ENCODE peak calls at places on chromosome 4, in seven cellular contexts. One of them, this sample, is unnamed.

GRCh38 chr4:52665592-52665991 is 6.5 kb upstream of the USP46 start:
- DNase-seq in MM.1S: peak
- DNase-seq in CD4-positive, alpha-beta T cell: no peak
- DNase-seq in HCT116: peak
- DNase-seq in fibroblast of lung: no peak
- DNase-seq in uterus: no peak
- DNase-seq in tibial nerve: no peak
- DNase-seq in this sample: no peak

GRCh38 chr4:3436798-3437581 is 4.8 kb upstream of the HGFAC start:
- DNase-seq in MM.1S: no peak
- DNase-seq in CD4-positive, alpha-beta T cell: no peak
- DNase-seq in HCT116: peak
- DNase-seq in fibroblast of lung: peak
- DNase-seq in uterus: no peak
- DNase-seq in tibial nerve: no peak
- DNase-seq in this sample: peak

GRCh38 chr4:110091426-110091825 is 107.0 kb downstream of the ELOVL6 start:
- DNase-seq in MM.1S: no peak
- DNase-seq in CD4-positive, alpha-beta T cell: no peak
- DNase-seq in HCT116: peak
- DNase-seq in fibroblast of lung: peak
- DNase-seq in uterus: no peak
- DNase-seq in tibial nerve: no peak
- DNase-seq in this sample: no peak

GRCh38 chr4:8744083-8744805 is 127.4 kb downstream of the HMX1 start:
- DNase-seq in MM.1S: peak
- DNase-seq in CD4-positive, alpha-beta T cell: no peak
- DNase-seq in HCT116: no peak
- DNase-seq in fibroblast of lung: no peak
- DNase-seq in uterus: peak
- DNase-seq in tibial nerve: peak
- DNase-seq in this sample: no peak

GRCh38 chr4:968221-968620 is 5.1 kb downstream of the DGKQ start:
- DNase-seq in MM.1S: no peak
- DNase-seq in CD4-positive, alpha-beta T cell: no peak
- DNase-seq in HCT116: no peak
- DNase-seq in fibroblast of lung: no peak
- DNase-seq in uterus: no peak
- DNase-seq in tibial nerve: no peak
- DNase-seq in this sample: no peak

GRCh38 chr4:182145360-182145905 is 97.8 kb upstream of the TENM3 start:
- DNase-seq in MM.1S: no peak
- DNase-seq in CD4-positive, alpha-beta T cell: no peak
- DNase-seq in HCT116: no peak
- DNase-seq in fibroblast of lung: peak
- DNase-seq in uterus: no peak
- DNase-seq in tibial nerve: no peak
- DNase-seq in this sample: no peak

GRCh38 chr4:74671074-74671698 is 123.1 kb downstream of the BTC start:
- DNase-seq in MM.1S: peak
- DNase-seq in CD4-positive, alpha-beta T cell: peak
- DNase-seq in HCT116: peak
- DNase-seq in fibroblast of lung: peak
- DNase-seq in uterus: no peak
- DNase-seq in tibial nerve: no peak
- DNase-seq in this sample: no peak

GRCh38 chr4:10521386-10521785 is 64.2 kb upstream of the ZNF518B start:
- DNase-seq in MM.1S: no peak
- DNase-seq in CD4-positive, alpha-beta T cell: no peak
- DNase-seq in HCT116: no peak
- DNase-seq in fibroblast of lung: no peak
- DNase-seq in uterus: no peak
- DNase-seq in tibial nerve: no peak
- DNase-seq in this sample: no peak

GRCh38 chr4:75251547-75251946 is 262.7 kb downstream of the RCHY1 start:
- DNase-seq in MM.1S: peak
- DNase-seq in CD4-positive, alpha-beta T cell: no peak
- DNase-seq in HCT116: no peak
- DNase-seq in fibroblast of lung: no peak
- DNase-seq in uterus: no peak
- DNase-seq in tibial nerve: no peak
- DNase-seq in this sample: no peak

GRCh38 chr4:74531952-74532794 is 87.2 kb downstream of the AREG start:
- DNase-seq in MM.1S: peak
- DNase-seq in CD4-positive, alpha-beta T cell: no peak
- DNase-seq in HCT116: peak
- DNase-seq in fibroblast of lung: peak
- DNase-seq in uterus: no peak
- DNase-seq in tibial nerve: no peak
- DNase-seq in this sample: no peak

GRCh38 chr4:5894266-5894665 is 1.4 kb upstream of the CRMP1 start:
- DNase-seq in MM.1S: no peak
- DNase-seq in CD4-positive, alpha-beta T cell: no peak
- DNase-seq in HCT116: no peak
- DNase-seq in fibroblast of lung: no peak
- DNase-seq in uterus: no peak
- DNase-seq in tibial nerve: no peak
- DNase-seq in this sample: no peak

GRCh38 chr4:117783716-117784115 is 250.6 kb upstream of the NDST3 start:
- DNase-seq in MM.1S: no peak
- DNase-seq in CD4-positive, alpha-beta T cell: no peak
- DNase-seq in HCT116: no peak
- DNase-seq in fibroblast of lung: peak
- DNase-seq in uterus: no peak
- DNase-seq in tibial nerve: no peak
- DNase-seq in this sample: no peak

GRCh38 chr4:18077808-18078207 is 56.3 kb upstream of the LCORL start:
- DNase-seq in MM.1S: peak
- DNase-seq in CD4-positive, alpha-beta T cell: no peak
- DNase-seq in HCT116: no peak
- DNase-seq in fibroblast of lung: no peak
- DNase-seq in uterus: no peak
- DNase-seq in tibial nerve: no peak
- DNase-seq in this sample: no peak

GRCh38 chr4:178080312-178080711 is 638.1 kb upstream of the AGA start:
- DNase-seq in MM.1S: no peak
- DNase-seq in CD4-positive, alpha-beta T cell: no peak
- DNase-seq in HCT116: no peak
- DNase-seq in fibroblast of lung: no peak
- DNase-seq in uterus: no peak
- DNase-seq in tibial nerve: no peak
- DNase-seq in this sample: no peak

GRCh38 chr4:55125087-55125721 is at the start of gene KDR:
- DNase-seq in MM.1S: no peak
- DNase-seq in CD4-positive, alpha-beta T cell: no peak
- DNase-seq in HCT116: no peak
- DNase-seq in fibroblast of lung: peak
- DNase-seq in uterus: peak
- DNase-seq in tibial nerve: no peak
- DNase-seq in this sample: peak

GRCh38 chr4:74365761-74366160 is 816 bp downstream of the EREG start:
- DNase-seq in MM.1S: no peak
- DNase-seq in CD4-positive, alpha-beta T cell: no peak
- DNase-seq in HCT116: no peak
- DNase-seq in fibroblast of lung: peak
- DNase-seq in uterus: no peak
- DNase-seq in tibial nerve: no peak
- DNase-seq in this sample: no peak

GRCh38 chr4:52911684-52912294 is 49.7 kb downstream of the RASL11B start:
- DNase-seq in MM.1S: peak
- DNase-seq in CD4-positive, alpha-beta T cell: peak
- DNase-seq in HCT116: peak
- DNase-seq in fibroblast of lung: peak
- DNase-seq in uterus: peak
- DNase-seq in tibial nerve: peak
- DNase-seq in this sample: peak

GRCh38 chr4:138401330-138401729 is 159.2 kb upstream of the SLC7A11 start:
- DNase-seq in MM.1S: no peak
- DNase-seq in CD4-positive, alpha-beta T cell: no peak
- DNase-seq in HCT116: no peak
- DNase-seq in fibroblast of lung: peak
- DNase-seq in uterus: peak
- DNase-seq in tibial nerve: no peak
- DNase-seq in this sample: peak

GRCh38 chr4:78684196-78685079 is 91.7 kb upstream of the BMP2K start:
- DNase-seq in MM.1S: no peak
- DNase-seq in CD4-positive, alpha-beta T cell: no peak
- DNase-seq in HCT116: no peak
- DNase-seq in fibroblast of lung: peak
- DNase-seq in uterus: no peak
- DNase-seq in tibial nerve: no peak
- DNase-seq in this sample: no peak

GRCh38 chr4:151643564-151643963 is 117.2 kb downstream of the GATB start:
- DNase-seq in MM.1S: no peak
- DNase-seq in CD4-positive, alpha-beta T cell: no peak
- DNase-seq in HCT116: no peak
- DNase-seq in fibroblast of lung: no peak
- DNase-seq in uterus: no peak
- DNase-seq in tibial nerve: no peak
- DNase-seq in this sample: no peak

GRCh38 chr4:163378661-163379060 is 35.0 kb downstream of the NPY5R start:
- DNase-seq in MM.1S: no peak
- DNase-seq in CD4-positive, alpha-beta T cell: no peak
- DNase-seq in HCT116: no peak
- DNase-seq in fibroblast of lung: no peak
- DNase-seq in uterus: no peak
- DNase-seq in tibial nerve: no peak
- DNase-seq in this sample: no peak

GRCh38 chr4:74267998-74268606 is 40.2 kb upstream of the EPGN start:
- DNase-seq in MM.1S: peak
- DNase-seq in CD4-positive, alpha-beta T cell: no peak
- DNase-seq in HCT116: peak
- DNase-seq in fibroblast of lung: peak
- DNase-seq in uterus: no peak
- DNase-seq in tibial nerve: no peak
- DNase-seq in this sample: no peak

GRCh38 chr4:164700471-164700870 is 53.5 kb upstream of the SMIM31 start:
- DNase-seq in MM.1S: no peak
- DNase-seq in CD4-positive, alpha-beta T cell: no peak
- DNase-seq in HCT116: peak
- DNase-seq in fibroblast of lung: no peak
- DNase-seq in uterus: no peak
- DNase-seq in tibial nerve: no peak
- DNase-seq in this sample: peak

DNA sequence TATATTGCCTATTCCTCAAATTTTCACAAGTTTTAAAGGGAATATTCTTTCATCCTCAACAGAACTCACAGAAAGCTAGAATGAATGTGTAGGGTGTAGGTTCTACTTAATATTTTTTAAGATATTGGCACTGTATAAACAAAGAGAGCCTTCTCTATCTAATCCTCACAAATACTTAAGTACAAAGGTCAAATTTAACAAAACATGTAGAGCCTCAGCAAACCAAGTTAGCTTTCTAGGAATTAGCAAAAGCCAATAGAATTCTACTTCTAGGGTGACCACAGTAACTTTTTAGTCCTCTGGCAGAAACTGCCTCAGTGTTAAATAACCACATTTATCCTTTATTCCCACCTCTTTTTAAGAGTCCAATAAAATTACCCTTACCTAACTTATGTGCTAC is 19.3 kb downstream of the DHX15 start:
- DNase-seq in MM.1S: no peak
- DNase-seq in CD4-positive, alpha-beta T cell: no peak
- DNase-seq in HCT116: no peak
- DNase-seq in fibroblast of lung: no peak
- DNase-seq in uterus: no peak
- DNase-seq in tibial nerve: no peak
- DNase-seq in this sample: no peak
- H3K27ac ChIP-seq in MM.1S: no peak
- H3K27ac ChIP-seq in CD4-positive, alpha-beta T cell: no peak
- H3K27ac ChIP-seq in HCT116: no peak
- H3K27ac ChIP-seq in fibroblast of lung: no peak
- H3K27ac ChIP-seq in uterus: no peak
- H3K27ac ChIP-seq in tibial nerve: no peak
- H3K27ac ChIP-seq in this sample: no peak

GRCh38 chr4:158280856-158281255 is 70.6 kb downstream of the TMEM144 start:
- DNase-seq in MM.1S: no peak
- DNase-seq in CD4-positive, alpha-beta T cell: no peak
- DNase-seq in HCT116: no peak
- DNase-seq in fibroblast of lung: no peak
- DNase-seq in uterus: no peak
- DNase-seq in tibial nerve: no peak
- DNase-seq in this sample: no peak

GRCh38 chr4:158291334-158292055 is 81.2 kb downstream of the TMEM144 start:
- DNase-seq in MM.1S: no peak
- DNase-seq in CD4-positive, alpha-beta T cell: no peak
- DNase-seq in HCT116: no peak
- DNase-seq in fibroblast of lung: no peak
- DNase-seq in uterus: no peak
- DNase-seq in tibial nerve: no peak
- DNase-seq in this sample: no peak

GRCh38 chr4:158290912-158291311 is 80.6 kb downstream of the TMEM144 start:
- DNase-seq in MM.1S: no peak
- DNase-seq in CD4-positive, alpha-beta T cell: no peak
- DNase-seq in HCT116: no peak
- DNase-seq in fibroblast of lung: no peak
- DNase-seq in uterus: no peak
- DNase-seq in tibial nerve: no peak
- DNase-seq in this sample: no peak

GRCh38 chr4:158282252-158282651 is 72.0 kb downstream of the TMEM144 start:
- DNase-seq in MM.1S: no peak
- DNase-seq in CD4-positive, alpha-beta T cell: no peak
- DNase-seq in HCT116: peak
- DNase-seq in fibroblast of lung: peak
- DNase-seq in uterus: no peak
- DNase-seq in tibial nerve: no peak
- DNase-seq in this sample: no peak

GRCh38 chr4:158285429-158286216 is 75.3 kb downstream of the TMEM144 start:
- DNase-seq in MM.1S: no peak
- DNase-seq in CD4-positive, alpha-beta T cell: no peak
- DNase-seq in HCT116: no peak
- DNase-seq in fibroblast of lung: no peak
- DNase-seq in uterus: no peak
- DNase-seq in tibial nerve: no peak
- DNase-seq in this sample: no peak
- H3K27ac ChIP-seq in MM.1S: no peak
- H3K27ac ChIP-seq in CD4-positive, alpha-beta T cell: no peak
- H3K27ac ChIP-seq in HCT116: no peak
- H3K27ac ChIP-seq in fibroblast of lung: no peak
- H3K27ac ChIP-seq in uterus: no peak
- H3K27ac ChIP-seq in tibial nerve: no peak
- H3K27ac ChIP-seq in this sample: no peak

GRCh38 chr4:37991623-37992410 is 31.6 kb downstream of the PTTG2 start:
- DNase-seq in MM.1S: no peak
- DNase-seq in CD4-positive, alpha-beta T cell: no peak
- DNase-seq in HCT116: no peak
- DNase-seq in fibroblast of lung: no peak
- DNase-seq in uterus: no peak
- DNase-seq in tibial nerve: no peak
- DNase-seq in this sample: no peak
- H3K27ac ChIP-seq in MM.1S: no peak
- H3K27ac ChIP-seq in CD4-positive, alpha-beta T cell: no peak
- H3K27ac ChIP-seq in HCT116: no peak
- H3K27ac ChIP-seq in fibroblast of lung: no peak
- H3K27ac ChIP-seq in uterus: peak
- H3K27ac ChIP-seq in tibial nerve: no peak
- H3K27ac ChIP-seq in this sample: peak

DNA sequence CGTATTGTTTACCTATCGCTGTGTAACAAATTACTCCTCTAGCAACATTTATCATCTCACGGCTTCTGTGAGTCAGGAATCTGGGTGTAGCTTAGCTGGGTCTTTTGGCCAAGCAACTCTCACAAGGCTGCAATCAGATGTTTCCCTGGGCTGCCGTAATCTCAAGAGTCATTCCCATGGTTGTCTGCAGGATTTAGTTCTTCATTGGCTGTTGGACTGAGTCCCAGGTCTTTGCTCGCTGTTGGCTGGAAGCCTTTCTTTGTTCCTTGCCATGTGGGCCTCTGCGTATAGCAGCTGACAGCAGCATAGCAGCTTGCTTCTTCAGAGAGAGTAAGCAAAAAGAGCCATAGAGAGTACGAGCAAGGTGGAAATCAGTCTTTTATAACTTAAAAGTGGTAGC is 16.8 kb downstream of the POLR2B start:
- DNase-seq in MM.1S: no peak
- DNase-seq in CD4-positive, alpha-beta T cell: no peak
- DNase-seq in HCT116: no peak
- DNase-seq in fibroblast of lung: peak
- DNase-seq in uterus: peak
- DNase-seq in tibial nerve: peak
- DNase-seq in this sample: no peak
- H3K27ac ChIP-seq in MM.1S: no peak
- H3K27ac ChIP-seq in CD4-positive, alpha-beta T cell: no peak
- H3K27ac ChIP-seq in HCT116: no peak
- H3K27ac ChIP-seq in fibroblast of lung: peak
- H3K27ac ChIP-seq in uterus: peak
- H3K27ac ChIP-seq in tibial nerve: peak
- H3K27ac ChIP-seq in this sample: peak